ENCODE peak calls at places on chromosomes 13 and 19, in ten cellular contexts. W, K, E, Z, S, R, B, F, H and O are unnamed samples.

GRCh38 chr19:7139095-7139494 is 69.6 kb downstream of the ZNF557 start:
- DNase-seq in K (no peak), E (no peak), F (no peak), W (no peak), H (no peak), R (no peak), S (no peak), Z (no peak), B (no peak), O (no peak)

GRCh38 chr13:107234315-107234714 is 666.4 kb upstream of the ARGLU1 start:
- DNase-seq in H (no peak), E (no peak), W (no peak), R (no peak), F (no peak), B (no peak), S (no peak), Z (no peak), K (no peak), O (no peak)

GRCh38 chr13:37453246-37453645 is 145.3 kb downstream of the POSTN start:
- DNase-seq in W (no peak), Z (no peak), E (no peak), H (no peak), S (no peak), B (no peak), F (no peak), R (peak; percentile 47), K (no peak), O (no peak)

GRCh38 chr13:44969858-44970484 is 19.3 kb downstream of the NUFIP1 start:
- DNase-seq in R (peak; percentile 66), B (no peak), K (no peak), F (no peak), E (no peak), H (peak; percentile 82), W (peak; percentile 73), Z (no peak), S (peak; percentile 39), O (no peak)

GRCh38 chr19:23145617-23146415 is 29.0 kb downstream of the ZNF730 start:
- DNase-seq in B (no peak), Z (no peak), W (no peak), K (no peak), H (no peak), E (no peak), R (no peak), F (no peak), S (no peak), O (no peak)

GRCh38 chr13:111115841-111116500 is 861 bp downstream of the ARHGEF7 start:
- DNase-seq in K (no peak), Z (no peak), E (no peak), B (peak; percentile 80), H (no peak), R (peak; percentile 47), W (peak; percentile 7), F (peak; percentile 59), S (peak; percentile 47), O (no peak)

GRCh38 chr13:107203146-107203847 is 635.4 kb upstream of the ARGLU1 start:
- DNase-seq in E (peak; percentile 39), B (no peak), K (no peak), H (peak; percentile 10), F (no peak), R (peak; percentile 9), S (peak; percentile 15), Z (no peak), W (peak; percentile 29), O (no peak)

GRCh38 chr13:31663880-31664585 is 75.3 kb upstream of the RXFP2 start:
- DNase-seq in R (no peak), Z (no peak), W (no peak), E (no peak), H (peak; percentile 95), B (no peak), S (no peak), K (no peak), F (no peak), O (no peak)

GRCh38 chr13:105638446-105638845 is 897.0 kb downstream of the EFNB2 start:
- DNase-seq in B (no peak), S (no peak), Z (no peak), W (no peak), R (peak; percentile 55), H (no peak), K (no peak), F (no peak), E (no peak), O (no peak)

GRCh38 chr19:10760268-10760944 is 42.5 kb downstream of the DNM2 start:
- DNase-seq in R (peak; percentile 56), H (no peak), Z (peak; percentile 84), W (no peak), K (peak; percentile 67), S (no peak), B (no peak), E (peak; percentile 85), F (no peak), O (no peak)
- H3K4me1 ChIP-seq in R (peaks cover 3% of the 10 kb centered on the region), H (no peaks in the 10 kb centered on the region), Z (peaks cover 21% of the 10 kb centered on the region), W (no peaks in the 10 kb centered on the region), K (peaks cover 81% of the 10 kb centered on the region), S (peaks cover 30% of the 10 kb centered on the region), B (peaks cover 4% of the 10 kb centered on the region), E (peaks cover 12% of the 10 kb centered on the region), F (peaks cover 36% of the 10 kb centered on the region), O (peaks cover 80% of the 10 kb centered on the region)

GRCh38 chr19:4965061-4965460 is 3.9 kb upstream of the KDM4B start:
- DNase-seq in S (no peak), B (no peak), E (no peak), R (no peak), W (no peak), Z (no peak), H (no peak), F (no peak), K (no peak), O (no peak)

GRCh38 chr19:4967738-4968461 is 1.0 kb upstream of the KDM4B start:
- DNase-seq in W (peak; percentile 49), R (peak; percentile 49), S (no peak), H (no peak), Z (no peak), K (no peak), E (no peak), F (no peak), B (no peak), O (no peak)

GRCh38 chr19:4968462-4969291 is at the start of gene KDM4B:
- DNase-seq in R (peak; percentile 99), H (peak; percentile 97), B (peak; percentile 100), W (peak; percentile 98), K (peak; percentile 99), E (peak; percentile 99), F (peak; percentile 99), S (peak; percentile 99), Z (peak; percentile 100), O (peak; percentile 100)

GRCh38 chr19:4969292-4969771 is 419 bp downstream of the KDM4B start:
- DNase-seq in Z (no peak), S (no peak), B (no peak), K (no peak), H (no peak), R (no peak), F (no peak), E (no peak), W (no peak), O (no peak)

DNA sequence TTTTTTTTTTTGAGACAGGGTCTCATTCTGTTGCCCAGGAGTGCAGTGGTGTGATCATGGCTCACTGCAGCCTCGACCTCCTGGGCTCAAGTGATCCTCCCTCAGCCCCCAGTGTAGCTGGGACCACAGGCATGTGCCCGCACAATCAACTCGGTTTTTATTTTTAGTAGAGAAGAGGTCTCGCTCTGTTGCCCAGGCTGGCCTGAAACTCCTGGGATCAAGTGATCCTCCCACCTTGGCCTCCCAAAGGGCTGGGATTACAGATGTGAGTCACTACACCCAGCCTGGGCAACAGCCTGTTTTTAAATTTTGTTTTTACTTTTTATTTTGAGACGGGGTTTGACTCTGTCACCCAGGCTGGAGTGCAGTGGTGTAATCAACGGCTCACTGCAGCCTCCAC is 2.3 kb upstream of the KDM4B start:
- DNase-seq in W (no peak), S (no peak), H (no peak), K (no peak), R (no peak), F (no peak), Z (no peak), E (no peak), B (no peak), O (no peak)
- H3K4me1 ChIP-seq in W (peaks cover 5% of the 10 kb centered on the region), S (peaks cover 26% of the 10 kb centered on the region), H (peaks cover 9% of the 10 kb centered on the region), K (peaks cover 29% of the 10 kb centered on the region), R (peaks cover 6% of the 10 kb centered on the region), F (peaks cover 17% of the 10 kb centered on the region), Z (peaks cover 9% of the 10 kb centered on the region), E (no peaks in the 10 kb centered on the region), B (peaks cover 9% of the 10 kb centered on the region), O (peaks cover 30% of the 10 kb centered on the region)

DNA sequence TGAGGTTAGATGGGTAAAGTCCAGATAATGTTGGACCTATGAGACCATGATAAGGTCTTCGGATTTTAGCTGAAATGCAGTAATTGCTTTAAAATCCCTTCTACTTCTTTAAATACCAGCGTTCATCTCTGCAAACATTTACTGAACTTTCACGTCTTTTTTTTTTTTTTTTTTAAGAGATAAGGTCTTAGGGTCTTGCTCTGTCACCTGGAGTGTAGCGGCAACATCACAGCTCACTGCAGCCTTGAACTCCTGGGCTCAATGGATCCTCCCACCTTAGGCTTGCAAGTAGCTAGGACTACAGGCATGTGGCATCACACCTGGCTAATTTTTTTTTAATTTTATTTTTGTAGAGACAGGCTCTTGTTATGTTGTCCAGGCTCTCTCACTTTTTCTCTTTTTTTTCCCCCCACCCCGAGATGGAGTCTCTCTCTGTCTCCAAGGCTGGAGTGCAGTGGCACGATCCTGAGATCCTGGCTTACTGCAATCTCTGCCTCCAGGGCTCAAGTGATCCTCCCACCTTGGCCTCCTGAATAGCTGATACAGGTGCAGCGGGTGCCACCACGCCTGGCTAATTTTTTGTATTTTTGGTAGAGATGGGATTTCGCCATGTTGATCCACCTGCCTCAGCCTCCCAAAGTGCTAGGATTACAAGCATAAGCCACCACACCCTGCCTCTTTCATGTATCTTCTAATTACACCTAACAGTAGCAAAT is 4.2 kb upstream of the WBP4 start:
- DNase-seq in F (no peak), B (no peak), E (no peak), K (no peak), H (no peak), W (no peak), S (no peak), Z (no peak), R (no peak), O (no peak)
- H3K4me1 ChIP-seq in F (peaks cover 46% of the 10 kb centered on the region), B (peaks cover 9% of the 10 kb centered on the region), E (no peaks in the 10 kb centered on the region), K (peaks cover 19% of the 10 kb centered on the region), H (peaks cover 4% of the 10 kb centered on the region), W (no peaks in the 10 kb centered on the region), S (peaks cover 68% of the 10 kb centered on the region), Z (no peaks in the 10 kb centered on the region), R (peaks cover 5% of the 10 kb centered on the region), O (peaks cover 76% of the 10 kb centered on the region)

GRCh38 chr19:19488041-19488874 is 27.1 kb downstream of the TSSK6 start:
- DNase-seq in Z (no peak), F (no peak), K (no peak), S (peak; percentile 65), H (no peak), E (peak; percentile 43), R (peak; percentile 14), B (no peak), W (no peak), O (no peak)
- H3K4me1 ChIP-seq in Z (peaks cover 23% of the 10 kb centered on the region), F (peaks cover 34% of the 10 kb centered on the region), K (peaks cover 60% of the 10 kb centered on the region), S (peaks cover 55% of the 10 kb centered on the region), H (peaks cover 14% of the 10 kb centered on the region), E (peaks cover 37% of the 10 kb centered on the region), R (peaks cover 34% of the 10 kb centered on the region), B (peaks cover 15% of the 10 kb centered on the region), W (peaks cover 29% of the 10 kb centered on the region), O (peaks cover 65% of the 10 kb centered on the region)